ENCODE peak calls at places on chromosomes 13 and 19, in six cellular contexts. One of them, this sample, is unnamed. For H3K4me1, the result is how much of the 10 kb centered on the place peaks cover.

GRCh38 chr19:6723108-6723618 is 2.7 kb upstream of the C3 start:
- DNase-seq in left ventricle myocardium inferior: peak
- DNase-seq in spleen: no peak
- DNase-seq in suprapubic skin: no peak
- DNase-seq in psoas muscle: peak
- DNase-seq in HCT116: no peak
- DNase-seq in this sample: no peak

GRCh38 chr13:113582841-113583631 is 1.5 kb upstream of the TFDP1 start:
- DNase-seq in left ventricle myocardium inferior: no peak
- DNase-seq in HCT116: no peak
- DNase-seq in psoas muscle: no peak
- DNase-seq in suprapubic skin: peak
- DNase-seq in spleen: peak
- DNase-seq in this sample: no peak

GRCh38 chr13:58773280-58773859 is 1141.8 kb downstream of the PCDH17 start:
- DNase-seq in HCT116: no peak
- DNase-seq in left ventricle myocardium inferior: no peak
- DNase-seq in suprapubic skin: no peak
- DNase-seq in psoas muscle: no peak
- DNase-seq in spleen: peak
- DNase-seq in this sample: no peak

GRCh38 chr13:76596216-76596615 is 290.0 kb downstream of the KCTD12 start:
- DNase-seq in suprapubic skin: no peak
- DNase-seq in spleen: no peak
- DNase-seq in left ventricle myocardium inferior: no peak
- DNase-seq in psoas muscle: no peak
- DNase-seq in HCT116: no peak
- DNase-seq in this sample: no peak

GRCh38 chr13:61187471-61187870 is 228.2 kb downstream of the PCDH20 start:
- DNase-seq in spleen: no peak
- DNase-seq in psoas muscle: no peak
- DNase-seq in suprapubic skin: no peak
- DNase-seq in HCT116: no peak
- DNase-seq in left ventricle myocardium inferior: no peak
- DNase-seq in this sample: no peak

GRCh38 chr19:39916851-39917396 is 17.5 kb downstream of the FCGBP start:
- DNase-seq in psoas muscle: no peak
- DNase-seq in HCT116: no peak
- DNase-seq in suprapubic skin: peak
- DNase-seq in left ventricle myocardium inferior: no peak
- DNase-seq in spleen: peak
- DNase-seq in this sample: no peak

GRCh38 chr13:108352599-108352998 is 83.1 kb downstream of the TNFSF13B start:
- DNase-seq in spleen: no peak
- DNase-seq in HCT116: no peak
- DNase-seq in suprapubic skin: no peak
- DNase-seq in psoas muscle: no peak
- DNase-seq in left ventricle myocardium inferior: no peak
- DNase-seq in this sample: no peak

GRCh38 chr13:71477735-71478134 is 389.3 kb downstream of the DACH1 start:
- DNase-seq in psoas muscle: no peak
- DNase-seq in left ventricle myocardium inferior: no peak
- DNase-seq in HCT116: peak
- DNase-seq in suprapubic skin: no peak
- DNase-seq in spleen: no peak
- DNase-seq in this sample: no peak

GRCh38 chr13:110938662-110939421 is 24.0 kb upstream of the ANKRD10 start:
- DNase-seq in suprapubic skin: no peak
- DNase-seq in HCT116: no peak
- DNase-seq in spleen: no peak
- DNase-seq in psoas muscle: no peak
- DNase-seq in left ventricle myocardium inferior: no peak
- DNase-seq in this sample: no peak

GRCh38 chr19:49382639-49383038 is 5.4 kb upstream of the KASH5 start:
- DNase-seq in psoas muscle: no peak
- DNase-seq in spleen: no peak
- DNase-seq in left ventricle myocardium inferior: no peak
- DNase-seq in suprapubic skin: no peak
- DNase-seq in HCT116: no peak
- DNase-seq in this sample: no peak

GRCh38 chr13:30746816-30747215 is 11.5 kb downstream of the ALOX5AP start:
- DNase-seq in HCT116: no peak
- DNase-seq in psoas muscle: no peak
- DNase-seq in left ventricle myocardium inferior: no peak
- DNase-seq in spleen: no peak
- DNase-seq in suprapubic skin: no peak
- DNase-seq in this sample: peak

GRCh38 chr13:83879431-83880171 is 2.7 kb downstream of the SLITRK1 start:
- DNase-seq in psoas muscle: no peak
- DNase-seq in spleen: peak
- DNase-seq in suprapubic skin: no peak
- DNase-seq in HCT116: no peak
- DNase-seq in left ventricle myocardium inferior: no peak
- DNase-seq in this sample: no peak

GRCh38 chr13:25744176-25744575 is 307.6 kb downstream of the SHISA2 start:
- DNase-seq in psoas muscle: no peak
- DNase-seq in spleen: no peak
- DNase-seq in left ventricle myocardium inferior: no peak
- DNase-seq in suprapubic skin: no peak
- DNase-seq in HCT116: no peak
- DNase-seq in this sample: no peak

GRCh38 chr19:38035515-38036495 is 128.8 kb downstream of the SIPA1L3 start:
- DNase-seq in left ventricle myocardium inferior: no peak
- DNase-seq in HCT116: no peak
- DNase-seq in psoas muscle: no peak
- DNase-seq in suprapubic skin: no peak
- DNase-seq in spleen: no peak
- DNase-seq in this sample: peak

GRCh38 chr13:65913173-65913572 is 1317.0 kb downstream of the PCDH9 start:
- DNase-seq in HCT116: peak
- DNase-seq in suprapubic skin: no peak
- DNase-seq in spleen: no peak
- DNase-seq in left ventricle myocardium inferior: no peak
- DNase-seq in psoas muscle: no peak
- DNase-seq in this sample: no peak

GRCh38 chr13:79287994-79288795 is 117.9 kb downstream of the RBM26 start:
- DNase-seq in suprapubic skin: no peak
- DNase-seq in psoas muscle: no peak
- DNase-seq in left ventricle myocardium inferior: no peak
- DNase-seq in spleen: no peak
- DNase-seq in HCT116: no peak
- DNase-seq in this sample: no peak

GRCh38 chr13:48156466-48156865 is 61.6 kb upstream of the MED4 start:
- DNase-seq in spleen: peak
- DNase-seq in left ventricle myocardium inferior: no peak
- DNase-seq in suprapubic skin: no peak
- DNase-seq in HCT116: peak
- DNase-seq in psoas muscle: no peak
- DNase-seq in this sample: no peak

GRCh38 chr19:30105723-30106122 is 163.7 kb downstream of the URI1 start:
- DNase-seq in suprapubic skin: no peak
- DNase-seq in psoas muscle: no peak
- DNase-seq in left ventricle myocardium inferior: no peak
- DNase-seq in spleen: peak
- DNase-seq in HCT116: no peak
- DNase-seq in this sample: no peak

GRCh38 chr13:109160357-109160756 is 530.9 kb downstream of the MYO16 start:
- DNase-seq in spleen: no peak
- DNase-seq in left ventricle myocardium inferior: no peak
- DNase-seq in psoas muscle: no peak
- DNase-seq in HCT116: no peak
- DNase-seq in suprapubic skin: no peak
- DNase-seq in this sample: no peak

GRCh38 chr19:12652219-12652618 is 14.3 kb downstream of the MAN2B1 start:
- DNase-seq in suprapubic skin: no peak
- DNase-seq in psoas muscle: no peak
- DNase-seq in HCT116: no peak
- DNase-seq in left ventricle myocardium inferior: no peak
- DNase-seq in spleen: peak
- DNase-seq in this sample: no peak

GRCh38 chr13:79775830-79776229 is 294.9 kb downstream of the NDFIP2 start:
- DNase-seq in psoas muscle: no peak
- DNase-seq in spleen: no peak
- DNase-seq in HCT116: peak
- DNase-seq in left ventricle myocardium inferior: no peak
- DNase-seq in suprapubic skin: no peak
- DNase-seq in this sample: peak

DNA sequence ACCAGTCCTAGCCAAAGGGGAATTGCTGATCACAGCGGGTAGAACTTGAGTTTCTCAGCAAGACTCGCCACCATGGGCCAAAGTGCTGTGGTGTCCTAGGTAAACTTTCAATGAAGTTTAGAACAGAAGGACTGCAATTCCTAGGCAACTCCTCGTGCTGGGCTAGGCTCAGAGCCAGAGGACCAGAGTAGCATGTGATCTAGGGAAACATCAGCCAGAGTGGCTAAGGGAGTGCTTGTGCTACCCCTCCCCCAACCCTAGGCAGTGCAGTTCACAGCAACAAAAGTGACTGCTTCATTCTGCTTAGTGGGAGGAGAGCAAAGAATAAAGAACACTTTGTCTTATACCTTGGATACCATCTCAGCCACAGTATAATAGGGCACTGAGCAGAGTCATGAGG is 1658.6 kb upstream of the MIR17HG start:
- DNase-seq in HCT116: no peak
- DNase-seq in left ventricle myocardium inferior: peak
- DNase-seq in suprapubic skin: no peak
- DNase-seq in spleen: no peak
- DNase-seq in psoas muscle: no peak
- DNase-seq in this sample: no peak
- H3K4me1 ChIP-seq in HCT116: under half
- H3K4me1 ChIP-seq in left ventricle myocardium inferior: under half
- H3K4me1 ChIP-seq in suprapubic skin: under half
- H3K4me1 ChIP-seq in spleen: under half
- H3K4me1 ChIP-seq in psoas muscle: under half
- H3K4me1 ChIP-seq in this sample: under half

GRCh38 chr13:100510208-100510997 is 78.2 kb downstream of the GGACT start:
- DNase-seq in psoas muscle: no peak
- DNase-seq in HCT116: no peak
- DNase-seq in left ventricle myocardium inferior: no peak
- DNase-seq in spleen: no peak
- DNase-seq in suprapubic skin: no peak
- DNase-seq in this sample: no peak

GRCh38 chr13:100508996-100509395 is 79.6 kb downstream of the GGACT start:
- DNase-seq in HCT116: no peak
- DNase-seq in suprapubic skin: no peak
- DNase-seq in psoas muscle: no peak
- DNase-seq in left ventricle myocardium inferior: no peak
- DNase-seq in spleen: no peak
- DNase-seq in this sample: no peak

GRCh38 chr13:100506154-100506553 is 82.4 kb downstream of the GGACT start:
- DNase-seq in suprapubic skin: no peak
- DNase-seq in spleen: no peak
- DNase-seq in psoas muscle: no peak
- DNase-seq in HCT116: no peak
- DNase-seq in left ventricle myocardium inferior: no peak
- DNase-seq in this sample: no peak

GRCh38 chr13:100506600-100507422 is 81.8 kb downstream of the GGACT start:
- DNase-seq in left ventricle myocardium inferior: no peak
- DNase-seq in suprapubic skin: no peak
- DNase-seq in psoas muscle: no peak
- DNase-seq in HCT116: no peak
- DNase-seq in spleen: no peak
- DNase-seq in this sample: no peak

GRCh38 chr13:100508391-100508790 is 80.2 kb downstream of the GGACT start:
- DNase-seq in spleen: no peak
- DNase-seq in psoas muscle: no peak
- DNase-seq in suprapubic skin: no peak
- DNase-seq in left ventricle myocardium inferior: no peak
- DNase-seq in HCT116: no peak
- DNase-seq in this sample: no peak
- TF ChIP-seq CTCF in spleen: no peak
- TF ChIP-seq CTCF in psoas muscle: no peak
- TF ChIP-seq CTCF in suprapubic skin: no peak
- TF ChIP-seq CTCF in left ventricle myocardium inferior: no peak
- TF ChIP-seq CTCF in HCT116: no peak
- TF ChIP-seq CTCF in this sample: no peak

GRCh38 chr13:38012096-38012495 is 142.5 kb upstream of the TRPC4 start:
- DNase-seq in psoas muscle: no peak
- DNase-seq in HCT116: no peak
- DNase-seq in spleen: no peak
- DNase-seq in suprapubic skin: no peak
- DNase-seq in left ventricle myocardium inferior: no peak
- DNase-seq in this sample: no peak

GRCh38 chr13:38013676-38014075 is 144.1 kb upstream of the TRPC4 start:
- DNase-seq in left ventricle myocardium inferior: no peak
- DNase-seq in spleen: no peak
- DNase-seq in psoas muscle: no peak
- DNase-seq in HCT116: no peak
- DNase-seq in suprapubic skin: no peak
- DNase-seq in this sample: no peak

GRCh38 chr13:38017320-38017719 is 147.7 kb upstream of the TRPC4 start:
- DNase-seq in left ventricle myocardium inferior: no peak
- DNase-seq in psoas muscle: no peak
- DNase-seq in spleen: no peak
- DNase-seq in suprapubic skin: no peak
- DNase-seq in HCT116: no peak
- DNase-seq in this sample: no peak
- H3K4me1 ChIP-seq in left ventricle myocardium inferior: under half
- H3K4me1 ChIP-seq in psoas muscle: under half
- H3K4me1 ChIP-seq in spleen: under half
- H3K4me1 ChIP-seq in suprapubic skin: under half
- H3K4me1 ChIP-seq in HCT116: under half
- H3K4me1 ChIP-seq in this sample: under half

GRCh38 chr19:14337510-14337909 is 43.7 kb upstream of the ADGRE5 start:
- DNase-seq in spleen: no peak
- DNase-seq in left ventricle myocardium inferior: no peak
- DNase-seq in HCT116: peak
- DNase-seq in suprapubic skin: no peak
- DNase-seq in psoas muscle: no peak
- DNase-seq in this sample: peak

GRCh38 chr19:14328406-14328805 is 52.8 kb upstream of the ADGRE5 start:
- DNase-seq in psoas muscle: no peak
- DNase-seq in spleen: no peak
- DNase-seq in suprapubic skin: no peak
- DNase-seq in left ventricle myocardium inferior: no peak
- DNase-seq in HCT116: no peak
- DNase-seq in this sample: no peak

DNA sequence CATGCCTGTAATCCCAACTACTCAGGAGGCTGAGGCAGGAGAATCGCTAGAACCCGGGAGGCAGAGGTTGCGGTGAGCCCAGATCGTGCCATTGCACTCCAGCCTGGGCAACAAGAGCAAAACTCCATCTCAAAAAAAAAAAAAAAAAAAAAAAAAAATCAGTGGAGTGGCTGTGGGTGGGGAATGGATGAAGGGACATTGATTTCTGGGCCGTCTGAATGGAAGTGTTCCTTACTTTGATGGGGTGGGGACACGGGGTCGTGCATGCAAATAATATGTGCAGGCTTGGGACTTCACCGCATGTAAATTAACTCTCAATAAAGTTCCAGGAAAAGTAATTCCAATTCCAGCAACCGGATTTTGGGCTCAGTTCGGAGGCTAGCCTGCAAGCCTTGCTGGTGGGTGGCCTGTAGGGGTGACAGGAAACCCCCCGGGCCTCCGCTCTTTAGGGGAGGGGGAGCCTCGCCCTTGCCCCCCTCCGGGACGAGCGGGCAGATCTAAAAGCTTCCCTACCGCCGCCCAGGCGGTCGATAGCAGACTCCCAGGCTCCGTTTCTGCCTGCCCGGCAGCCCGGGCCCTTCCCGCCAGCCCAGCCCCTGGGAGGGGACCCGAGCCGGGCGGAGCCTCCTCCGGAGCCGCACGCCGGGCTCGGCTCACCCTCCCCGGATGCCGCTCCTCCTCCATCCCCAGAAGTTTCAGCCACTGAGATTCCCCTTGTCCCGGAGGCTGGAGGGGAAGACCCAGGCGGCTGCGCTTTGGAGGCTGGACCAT is 48.0 kb upstream of the ADGRE5 start:
- DNase-seq in HCT116: no peak
- DNase-seq in psoas muscle: no peak
- DNase-seq in left ventricle myocardium inferior: peak
- DNase-seq in suprapubic skin: no peak
- DNase-seq in spleen: no peak
- DNase-seq in this sample: peak
- TF ChIP-seq CTCF in HCT116: no peak
- TF ChIP-seq CTCF in psoas muscle: no peak
- TF ChIP-seq CTCF in left ventricle myocardium inferior: no peak
- TF ChIP-seq CTCF in suprapubic skin: no peak
- TF ChIP-seq CTCF in spleen: no peak
- TF ChIP-seq CTCF in this sample: no peak